ENCODE peak calls at places on chromosomes 16 and 17, in four cellular contexts. Q is effector CD4-positive, alpha-beta T cell; J is astrocyte of the hippocampus; M is stimulated activated naive CD8-positive, alpha-beta T cell treated with anti-CD3 and anti-CD28 coated beads, Interleukin-15, amount 100 ng/mL, for 72 hours. H is an unnamed sample.

GRCh38 chr16:70159355-70160348 is 13.9 kb upstream of the CLEC18C start:
- DNase-seq in Q (no peak), J (peak; percentile 48), M (no peak), H (no peak)

GRCh38 chr17:65066858-65067257 is 10.3 kb upstream of the GNA13 start:
- DNase-seq in Q (no peak), J (no peak), M (no peak), H (no peak)

GRCh38 chr16:68332411-68333121 is 21.7 kb downstream of the PRMT7 start:
- DNase-seq in Q (no peak), J (no peak), M (no peak), H (no peak)

GRCh38 chr16:16151315-16151714 is 72.0 kb downstream of the ABCC6 start:
- DNase-seq in Q (no peak), J (no peak), M (no peak), H (no peak)

GRCh38 chr16:30922960-30923535 is 324 bp upstream of the FBXL19 start:
- DNase-seq in Q (peak; percentile 96), J (peak; percentile 100), M (peak; percentile 96), H (peak; percentile 96)

GRCh38 chr17:57309479-57309878 is 53.2 kb downstream of the MSI2 start:
- DNase-seq in Q (no peak), J (no peak), M (no peak), H (no peak)

GRCh38 chr17:55730808-55731207 is 8.1 kb upstream of the TMEM100 start:
- DNase-seq in Q (no peak), J (no peak), M (no peak), H (no peak)

GRCh38 chr17:74892974-74893911 is at the start of gene FADS6:
- DNase-seq in Q (no peak), J (no peak), M (no peak), H (no peak)

GRCh38 chr17:58783380-58783779 is 27.7 kb downstream of the PPM1E start:
- DNase-seq in Q (no peak), J (peak; percentile 27), M (no peak), H (no peak)

GRCh38 chr17:68674271-68674925 is 73.2 kb upstream of the FAM20A start:
- DNase-seq in Q (no peak), J (no peak), M (no peak), H (no peak)

GRCh38 chr16:53080345-53081031 is 25.7 kb downstream of the CHD9 start:
- DNase-seq in Q (no peak), J (peak; percentile 83), M (no peak), H (no peak)

GRCh38 chr16:63617047-63617989 is 1504.5 kb downstream of the CDH11 start:
- DNase-seq in Q (no peak), J (peak; percentile 6), M (no peak), H (no peak)